ENCODE peak calls at places on chromosomes 5 and 9, in seven cellular contexts. V is stomach; J is CD4-positive, alpha-beta T cell; I is EL; O is NCI-H1105; C is aorta; M is Peyer's patch. P is an unnamed sample.

GRCh38 chr5:143600396-143601075 is 197.1 kb upstream of the NR3C1 start:
- DNase-seq in V (no peak), J (no peak), I (no peak), O (no peak), C (no peak), M (no peak), P (no peak)

GRCh38 chr9:12956261-12956660 is 181.4 kb downstream of the LURAP1L start:
- DNase-seq in V (no peak), J (no peak), I (no peak), O (no peak), C (no peak), M (no peak), P (no peak)

GRCh38 chr5:134477462-134478245 is 47.8 kb upstream of the JADE2 start:
- DNase-seq in V (no peak), J (no peak), I (no peak), O (no peak), C (no peak), M (no peak), P (no peak)

GRCh38 chr5:79890871-79891249 is 100.2 kb downstream of the MTX3 start:
- DNase-seq in V (no peak), J (no peak), I (no peak), O (no peak), C (no peak), M (no peak), P (no peak)

GRCh38 chr9:98081477-98082219 is 25.1 kb downstream of the NANS start:
- DNase-seq in V (peak), J (no peak), I (peak), O (no peak), C (no peak), M (peak), P (no peak)

GRCh38 chr9:126698251-126698650 is 84.5 kb downstream of the LMX1B start:
- DNase-seq in V (no peak), J (no peak), I (no peak), O (no peak), C (peak), M (no peak), P (no peak)

GRCh38 chr9:87678650-87679355 is 47.1 kb upstream of the CTSL start:
- DNase-seq in V (peak), J (no peak), I (peak), O (peak), C (no peak), M (no peak), P (peak)

GRCh38 chr5:137191179-137191578 is 307.9 kb downstream of the SPOCK1 start:
- DNase-seq in V (no peak), J (no peak), I (no peak), O (no peak), C (no peak), M (no peak), P (no peak)

GRCh38 chr5:178794433-178794832 is 64.0 kb upstream of the ZNF354A start:
- DNase-seq in V (no peak), J (no peak), I (no peak), O (no peak), C (no peak), M (no peak), P (no peak)

GRCh38 chr5:58201922-58202648 is 257.8 kb downstream of the PLK2 start:
- DNase-seq in V (no peak), J (no peak), I (no peak), O (no peak), C (no peak), M (no peak), P (no peak)

GRCh38 chr9:35335164-35335563 is 154.7 kb upstream of the RUSC2 start:
- DNase-seq in V (no peak), J (no peak), I (peak), O (no peak), C (no peak), M (no peak), P (no peak)

GRCh38 chr5:35777358-35778087 is 79.2 kb upstream of the IL7R start:
- DNase-seq in V (peak), J (peak), I (peak), O (peak), C (peak), M (no peak), P (peak)

GRCh38 chr9:9942764-9943424 is 669.9 kb downstream of the PTPRD start:
- DNase-seq in V (peak), J (peak), I (peak), O (peak), C (peak), M (peak), P (peak)

GRCh38 chr9:107727113-107727780 is 237.7 kb upstream of the KLF4 start:
- DNase-seq in V (no peak), J (no peak), I (peak), O (no peak), C (no peak), M (no peak), P (no peak)

GRCh38 chr5:55920784-55921183 is 69.6 kb downstream of the IL31RA start:
- DNase-seq in V (no peak), J (no peak), I (peak), O (no peak), C (no peak), M (no peak), P (no peak)

GRCh38 chr9:33942471-33943083 is 106.1 kb downstream of the UBAP2 start:
- DNase-seq in V (no peak), J (no peak), I (peak), O (no peak), C (no peak), M (no peak), P (no peak)

GRCh38 chr5:168987540-168988300 is 313.2 kb downstream of the SLIT3 start:
- DNase-seq in V (peak), J (peak), I (peak), O (peak), C (peak), M (peak), P (peak)

GRCh38 chr9:135028956-135029355 is 58.5 kb upstream of the OLFM1 start:
- DNase-seq in V (no peak), J (no peak), I (no peak), O (no peak), C (no peak), M (no peak), P (no peak)

GRCh38 chr5:83270311-83270710 is 193.0 kb downstream of the XRCC4 start:
- DNase-seq in V (no peak), J (no peak), I (no peak), O (no peak), C (no peak), M (no peak), P (no peak)

GRCh38 chr9:137703842-137704508 is 85.2 kb downstream of the EHMT1 start:
- DNase-seq in V (no peak), J (no peak), I (no peak), O (no peak), C (no peak), M (no peak), P (no peak)

GRCh38 chr9:88661759-88662158 is 126.8 kb downstream of the NXNL2 start:
- DNase-seq in V (no peak), J (no peak), I (peak), O (no peak), C (no peak), M (no peak), P (no peak)

GRCh38 chr9:36005891-36006290 is 30.8 kb upstream of the RECK start:
- DNase-seq in V (no peak), J (no peak), I (no peak), O (no peak), C (no peak), M (no peak), P (no peak)

P was measured in glutamatergic neuron.